ENCODE peak calls at places on chromosome 9, in six cellular contexts. K is small intestine, T is endothelial cell, E is ACHN, R is posterior cingulate gyrus, I is hippocampal formation. M is an unnamed sample.

GRCh38 chr9:89418882-89419641 is 78.9 kb downstream of the SEMA4D start:
- DNase-seq in K (peak), T (no peak), E (no peak), R (no peak), I (no peak), M (no peak)

GRCh38 chr9:18429065-18429464 is 44.9 kb upstream of the ADAMTSL1 start:
- DNase-seq in K (no peak), T (no peak), E (no peak), R (no peak), I (no peak), M (no peak)

GRCh38 chr9:93110400-93110855 is 14.4 kb downstream of the CARD19 start:
- DNase-seq in K (no peak), T (no peak), E (peak), R (no peak), I (no peak), M (no peak)

GRCh38 chr9:20582150-20582549 is 40.1 kb downstream of the MLLT3 start:
- DNase-seq in K (no peak), T (no peak), E (no peak), R (no peak), I (no peak), M (no peak)

GRCh38 chr9:98906273-98907040 is 37.2 kb upstream of the COL15A1 start:
- DNase-seq in K (no peak), T (no peak), E (no peak), R (no peak), I (no peak), M (no peak)

GRCh38 chr9:109171926-109172325 is 4.9 kb upstream of the FRRS1L start:
- DNase-seq in K (no peak), T (no peak), E (no peak), R (no peak), I (no peak), M (no peak)

GRCh38 chr9:36288057-36288456 is 29.8 kb upstream of the GNE start:
- DNase-seq in K (no peak), T (no peak), E (no peak), R (no peak), I (no peak), M (no peak)

GRCh38 chr9:2055203-2055658 is 40.1 kb downstream of the SMARCA2 start:
- DNase-seq in K (no peak), T (no peak), E (no peak), R (no peak), I (no peak), M (no peak)

GRCh38 chr9:134686896-134687295 is 45.3 kb downstream of the COL5A1 start:
- DNase-seq in K (no peak), T (no peak), E (no peak), R (no peak), I (no peak), M (no peak)

GRCh38 chr9:14907360-14907685 is 2.9 kb downstream of the FREM1 start:
- DNase-seq in K (no peak), T (no peak), E (no peak), R (no peak), I (no peak), M (no peak)

GRCh38 chr9:108580021-108580439 is 275.8 kb downstream of the ACTL7B start:
- DNase-seq in K (no peak), T (no peak), E (no peak), R (no peak), I (peak), M (no peak)

GRCh38 chr9:36154213-36154952 is 14.8 kb upstream of the CCIN start:
- DNase-seq in K (no peak), T (peak), E (no peak), R (no peak), I (peak), M (no peak)

GRCh38 chr9:27387722-27388121 is 90.8 kb upstream of the EQTN start:
- DNase-seq in K (no peak), T (no peak), E (no peak), R (no peak), I (no peak), M (no peak)

GRCh38 chr9:3138236-3139229 is 294.6 kb upstream of the PUM3 start:
- DNase-seq in K (no peak), T (no peak), E (no peak), R (no peak), I (no peak), M (no peak)